ENCODE peak calls at places on chromosomes 16 and 17, in seven cellular contexts. E is small intestine; D is ovary; B is cardiac muscle cell; W is CD4-positive, CD25-positive, alpha-beta regulatory T cell; X is tibial artery; L is neural progenitor cell. I is an unnamed sample.

GRCh38 chr17:70161519-70161918 is 7.8 kb upstream of the KCNJ2 start:
- DNase-seq in B (no peak), D (no peak), E (no peak), X (no peak), L (no peak), W (no peak), I (no peak)

GRCh38 chr17:76958974-76959373 is 90.8 kb downstream of the MGAT5B start:
- DNase-seq in L (no peak), D (no peak), B (no peak), E (no peak), X (no peak), W (no peak), I (no peak)

GRCh38 chr16:75733305-75734141 is 7.2 kb upstream of the CPHXL start:
- DNase-seq in L (peak; percentile 64), B (no peak), W (no peak), X (no peak), D (peak; percentile 49), E (peak; percentile 43), I (no peak)

GRCh38 chr17:3667366-3668278 is 756 bp downstream of the TAX1BP3 start:
- DNase-seq in X (peak; percentile 85), E (peak; percentile 92), L (peak; percentile 89), D (peak; percentile 87), W (peak; percentile 2), B (peak; percentile 91), I (peak; percentile 89)

GRCh38 chr16:19601083-19601976 is 45.8 kb downstream of the VPS35L start:
- DNase-seq in D (no peak), W (peak; percentile 35), L (peak; percentile 64), E (peak; percentile 27), B (peak; percentile 43), X (no peak), I (no peak)

GRCh38 chr17:36940313-36941264 is 3.3 kb downstream of the LHX1 start:
- DNase-seq in X (no peak), W (no peak), B (no peak), E (no peak), D (no peak), L (peak; percentile 55), I (no peak)

GRCh38 chr17:22203208-22203715 is 510.9 kb downstream of the KCNJ18 start:
- DNase-seq in E (no peak), B (no peak), X (no peak), D (no peak), W (no peak), L (no peak), I (no peak)

GRCh38 chr17:82848022-82848592 is 8.3 kb upstream of the ZNF750 start:
- DNase-seq in X (peak; percentile 23), E (peak; percentile 94), L (no peak), W (no peak), B (no peak), D (peak; percentile 62), I (peak; percentile 81)

GRCh38 chr16:66131895-66132294 is 234.6 kb upstream of the CDH5 start:
- DNase-seq in E (no peak), B (no peak), X (no peak), D (no peak), W (no peak), L (no peak), I (no peak)

GRCh38 chr17:57662644-57663308 is 82.3 kb downstream of the CCDC182 start:
- DNase-seq in X (peak; percentile 90), B (peak; percentile 90), W (peak; percentile 49), L (peak; percentile 97), D (peak; percentile 92), E (peak; percentile 90), I (peak; percentile 94)

GRCh38 chr17:65328567-65328966 is 191.4 kb downstream of the RGS9 start:
- DNase-seq in W (no peak), E (peak; percentile 27), X (no peak), B (no peak), D (no peak), L (no peak), I (no peak)

GRCh38 chr17:41058741-41059140 is 1.2 kb downstream of the KRTAP2-3 start:
- DNase-seq in D (no peak), X (no peak), E (no peak), L (no peak), W (no peak), B (no peak), I (no peak)

GRCh38 chr16:49961087-49961486 is 63.9 kb upstream of the CNEP1R1 start:
- DNase-seq in X (no peak), W (no peak), E (no peak), B (no peak), L (no peak), D (no peak), I (no peak)

GRCh38 chr17:2455956-2456355 is 55.1 kb upstream of the MNT start:
- DNase-seq in B (no peak), L (no peak), E (no peak), X (no peak), W (no peak), D (no peak), I (no peak)

GRCh38 chr16:11136600-11136999 is 119.4 kb downstream of the SOCS1 start:
- DNase-seq in W (no peak), D (no peak), X (no peak), E (no peak), L (no peak), B (no peak), I (no peak)

GRCh38 chr16:89422905-89423630 is 67.3 kb downstream of the ANKRD11 start:
- DNase-seq in D (no peak), W (no peak), X (no peak), E (no peak), L (no peak), B (peak; percentile 41), I (no peak)

GRCh38 chr17:50207318-50207717 is 5.9 kb upstream of the COL1A1 start:
- DNase-seq in D (peak; percentile 46), L (no peak), E (no peak), X (no peak), B (no peak), W (no peak), I (no peak)

GRCh38 chr17:50208611-50209061 is 7.2 kb upstream of the COL1A1 start:
- DNase-seq in D (peak; percentile 42), L (no peak), X (peak; percentile 19), W (no peak), E (no peak), B (no peak), I (no peak)

GRCh38 chr17:50206604-50207293 is 5.3 kb upstream of the COL1A1 start:
- DNase-seq in X (peak; percentile 57), D (peak; percentile 85), L (peak; percentile 85), W (no peak), B (peak; percentile 67), E (no peak), I (no peak)

GRCh38 chr17:50209133-50209471 is 7.7 kb upstream of the COL1A1 start:
- DNase-seq in W (no peak), E (no peak), D (no peak), B (no peak), X (no peak), L (no peak), I (no peak)

GRCh38 chr17:50207792-50208567 is 6.5 kb upstream of the COL1A1 start:
- DNase-seq in L (no peak), D (peak; percentile 41), W (no peak), E (no peak), X (peak; percentile 13), B (no peak), I (no peak)
- H3K27ac ChIP-seq in L (no peak overlapping the region), D (peak overlapping the region; percentile 95), W (no peak overlapping the region), E (no peak overlapping the region), X (peak overlapping the region; percentile 94), B (peak overlapping the region; percentile 96), I (no peak overlapping the region)

GRCh38 chr17:72117470-72117747 is 3.4 kb upstream of the SOX9 start:
- DNase-seq in X (no peak), B (no peak), L (no peak), D (no peak), W (no peak), E (no peak), I (no peak)

GRCh38 chr17:72118588-72119279 is 2.1 kb upstream of the SOX9 start:
- DNase-seq in W (no peak), X (peak; percentile 43), E (peak; percentile 84), B (peak; percentile 85), D (no peak), L (peak; percentile 84), I (peak; percentile 73)

GRCh38 chr17:72119280-72119962 is 1.4 kb upstream of the SOX9 start:
- DNase-seq in E (peak; percentile 20), L (no peak), B (no peak), X (no peak), D (no peak), W (no peak), I (no peak)

GRCh38 chr17:72116692-72117469 is 3.9 kb upstream of the SOX9 start:
- DNase-seq in D (no peak), B (peak; percentile 41), L (peak; percentile 48), X (no peak), E (peak; percentile 55), W (no peak), I (no peak)

DNA sequence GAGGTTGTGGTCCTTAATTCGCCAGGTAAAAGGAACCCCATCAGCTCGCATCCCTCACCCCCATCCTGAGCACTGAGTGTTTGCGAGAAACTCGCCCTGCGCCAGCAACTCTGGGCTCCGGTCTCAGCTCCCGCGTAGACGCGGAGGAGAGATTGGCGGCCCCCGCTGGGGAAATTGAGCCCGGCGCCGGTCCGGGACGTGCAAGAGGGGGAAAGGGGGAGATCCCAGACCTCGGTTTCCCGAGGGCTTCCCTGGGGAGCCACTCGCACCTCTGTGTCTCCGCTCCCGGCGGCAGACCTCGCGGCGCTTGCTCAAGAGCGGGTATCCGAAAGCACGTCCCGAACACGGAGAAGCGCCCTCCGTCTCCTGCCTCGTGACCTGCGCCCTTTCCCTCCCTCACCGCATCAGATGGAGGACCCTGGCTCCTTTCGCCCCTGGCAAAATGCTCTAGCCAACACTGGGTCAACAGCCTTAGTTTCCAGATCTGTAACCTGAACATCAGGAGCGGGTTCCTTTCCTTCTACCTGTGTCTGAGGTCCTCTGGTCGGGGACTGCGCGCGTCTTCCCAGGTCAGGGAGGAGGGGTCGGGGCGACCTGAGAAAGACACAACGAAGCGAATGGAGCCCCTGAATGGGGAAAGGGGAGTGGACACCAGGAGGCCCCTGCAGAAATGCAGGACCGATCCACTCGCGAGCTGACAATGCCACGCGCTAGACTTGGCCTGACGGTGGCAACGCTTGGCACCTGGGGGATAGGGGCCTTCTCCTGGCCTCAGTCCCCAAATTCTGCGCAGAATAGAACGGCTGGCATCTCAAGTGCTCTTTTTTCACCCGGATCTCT is 2.9 kb upstream of the SOX9 start:
- DNase-seq in B (no peak), D (no peak), X (no peak), L (peak; percentile 67), W (no peak), E (peak; percentile 20), I (no peak)
- H3K4me3 ChIP-seq in B (peak overlapping the region; percentile 22), D (no peak overlapping the region), X (peak overlapping the region; percentile 33), L (peak overlapping the region; percentile 43), W (no peak overlapping the region), E (peak overlapping the region; percentile 44), I (no peak overlapping the region)

GRCh38 chr17:30832438-30832790 is 648 bp downstream of the ATAD5 start:
- DNase-seq in B (peak; percentile 1), D (no peak), X (no peak), W (no peak), L (peak; percentile 2), E (no peak), I (no peak)
- H3K27ac ChIP-seq in B (peak overlapping the region; percentile 84), D (no peak overlapping the region), X (peak overlapping the region; percentile 47), W (peak overlapping the region; percentile 49), L (peak overlapping the region; percentile 90), E (no peak overlapping the region), I (no peak overlapping the region)

DNA sequence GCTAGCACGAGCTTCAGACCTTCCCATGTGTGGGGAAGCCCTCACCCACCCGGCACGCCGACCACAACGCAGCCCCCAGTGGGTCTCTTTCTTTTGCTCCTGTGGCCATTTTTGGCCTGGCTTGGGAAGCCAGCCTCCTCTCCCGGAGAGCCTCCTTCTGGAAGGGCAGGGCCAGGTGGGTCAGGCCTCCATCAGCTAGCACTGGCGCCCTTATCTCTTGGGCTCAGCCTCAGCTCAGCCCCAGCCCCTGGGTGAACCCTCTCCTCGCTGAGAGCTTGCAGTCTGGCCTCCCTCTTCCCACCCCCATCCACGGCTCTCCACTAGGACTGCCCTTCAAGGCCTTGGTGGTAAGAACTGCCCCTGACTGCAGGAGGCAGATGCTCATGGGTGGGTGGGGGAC is 14.7 kb upstream of the JPH3 start:
- DNase-seq in X (no peak), B (no peak), D (no peak), L (no peak), E (no peak), W (no peak), I (no peak)
- H3K4me3 ChIP-seq in X (no peak overlapping the region), B (no peak overlapping the region), D (no peak overlapping the region), L (no peak overlapping the region), E (no peak overlapping the region), W (no peak overlapping the region), I (no peak overlapping the region)

I was measured in lung.